ENCODE peak calls at places on chromosomes 6 and 20, in six cellular contexts. L is OCI-LY7, H is testis, K is fibroblast of pulmonary artery, N is SJSA1, U is Peyer's patch. Z is an unnamed sample.

GRCh38 chr6:134046054-134046453 is 6.4 kb downstream of the SLC2A12 start:
- DNase-seq in L (no peak), H (no peak), K (no peak), N (no peak), U (no peak), Z (no peak)

GRCh38 chr20:52847029-52847660 is 125.0 kb upstream of the TSHZ2 start:
- DNase-seq in L (no peak), H (no peak), K (peak), N (peak), U (no peak), Z (no peak)

GRCh38 chr6:29948277-29948676 is 5.9 kb downstream of the HLA-A start:
- DNase-seq in L (no peak), H (no peak), K (no peak), N (no peak), U (no peak), Z (no peak)

GRCh38 chr20:7938058-7938457 is 2.2 kb downstream of the HAO1 start:
- DNase-seq in L (no peak), H (no peak), K (no peak), N (no peak), U (no peak), Z (no peak)

GRCh38 chr20:8990770-8991169 is 78.1 kb upstream of the PLCB4 start:
- DNase-seq in L (no peak), H (no peak), K (no peak), N (no peak), U (no peak), Z (no peak)

GRCh38 chr20:34023937-34024732 is 30.4 kb downstream of the RALY start:
- DNase-seq in L (no peak), H (no peak), K (no peak), N (no peak), U (no peak), Z (no peak)

GRCh38 chr20:49420811-49421295 is 61.6 kb downstream of the KCNB1 start:
- DNase-seq in L (no peak), H (peak), K (peak), N (no peak), U (no peak), Z (no peak)

GRCh38 chr6:97068211-97068610 is 143.7 kb downstream of the KLHL32 start:
- DNase-seq in L (peak), H (no peak), K (peak), N (no peak), U (no peak), Z (peak)

GRCh38 chr6:17102258-17102870 is 514 bp downstream of the STMND1 start:
- DNase-seq in L (no peak), H (no peak), K (no peak), N (no peak), U (no peak), Z (no peak)
- H3K4me3 ChIP-seq in L (no peak), H (peak), K (peak), N (peak), U (peak), Z (peak)

DNA sequence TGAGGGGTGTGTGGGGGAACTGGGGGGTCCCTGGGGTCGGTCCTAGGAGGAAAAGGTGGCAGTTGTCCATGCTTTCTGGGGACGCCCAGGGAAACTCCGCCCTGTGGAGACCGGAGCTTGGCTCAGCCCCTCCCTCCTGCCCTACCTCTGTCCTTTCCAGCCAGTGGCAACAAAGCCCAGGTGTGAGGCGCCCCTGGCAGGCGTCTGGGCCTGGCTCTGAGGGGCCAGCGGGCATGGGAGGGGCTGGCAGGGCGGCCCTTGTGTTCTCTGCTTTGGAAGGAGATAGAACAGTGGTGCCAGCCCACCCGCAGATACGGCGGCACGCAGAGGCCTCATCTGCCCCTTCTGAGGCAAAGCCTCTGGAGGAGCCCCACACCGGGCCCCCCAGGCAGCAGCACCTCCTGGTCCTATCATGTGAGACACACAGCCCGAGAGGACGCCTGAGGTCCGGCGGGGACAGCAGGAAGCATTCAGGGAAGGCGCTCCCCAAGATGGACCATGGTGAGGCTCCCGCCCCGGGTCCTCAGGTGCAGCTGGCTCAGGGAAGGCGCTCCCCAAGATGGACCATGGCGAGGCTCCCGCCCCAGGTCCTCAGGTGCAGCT is 47.9 kb downstream of the YTHDF1 start:
- DNase-seq in L (no peak), H (no peak), K (no peak), N (no peak), U (no peak), Z (no peak)
- H3K4me3 ChIP-seq in L (no peak), H (no peak), K (no peak), N (no peak), U (no peak), Z (no peak)

GRCh38 chr6:27066381-27066780 is 181.1 kb upstream of the PRSS16 start:
- DNase-seq in L (no peak), H (no peak), K (no peak), N (no peak), U (no peak), Z (no peak)

GRCh38 chr6:27061235-27061993 is 186.1 kb upstream of the PRSS16 start:
- DNase-seq in L (no peak), H (no peak), K (no peak), N (no peak), U (no peak), Z (no peak)

GRCh38 chr6:27065183-27065582 is 182.3 kb upstream of the PRSS16 start:
- DNase-seq in L (no peak), H (no peak), K (no peak), N (no peak), U (no peak), Z (no peak)

GRCh38 chr6:27062755-27063154 is 184.7 kb upstream of the PRSS16 start:
- DNase-seq in L (no peak), H (no peak), K (no peak), N (no peak), U (no peak), Z (no peak)

GRCh38 chr6:27066802-27067201 is 180.7 kb upstream of the PRSS16 start:
- DNase-seq in L (no peak), H (peak), K (no peak), N (no peak), U (no peak), Z (no peak)
- H3K4me3 ChIP-seq in L (no peak), H (no peak), K (no peak), N (no peak), U (no peak), Z (no peak)

GRCh38 chr6:142783499-142783898 is 161.5 kb downstream of the HIVEP2 start:
- DNase-seq in L (no peak), H (no peak), K (no peak), N (no peak), U (no peak), Z (peak)
- H3K4me3 ChIP-seq in L (no peak), H (no peak), K (no peak), N (no peak), U (no peak), Z (no peak)

DNA sequence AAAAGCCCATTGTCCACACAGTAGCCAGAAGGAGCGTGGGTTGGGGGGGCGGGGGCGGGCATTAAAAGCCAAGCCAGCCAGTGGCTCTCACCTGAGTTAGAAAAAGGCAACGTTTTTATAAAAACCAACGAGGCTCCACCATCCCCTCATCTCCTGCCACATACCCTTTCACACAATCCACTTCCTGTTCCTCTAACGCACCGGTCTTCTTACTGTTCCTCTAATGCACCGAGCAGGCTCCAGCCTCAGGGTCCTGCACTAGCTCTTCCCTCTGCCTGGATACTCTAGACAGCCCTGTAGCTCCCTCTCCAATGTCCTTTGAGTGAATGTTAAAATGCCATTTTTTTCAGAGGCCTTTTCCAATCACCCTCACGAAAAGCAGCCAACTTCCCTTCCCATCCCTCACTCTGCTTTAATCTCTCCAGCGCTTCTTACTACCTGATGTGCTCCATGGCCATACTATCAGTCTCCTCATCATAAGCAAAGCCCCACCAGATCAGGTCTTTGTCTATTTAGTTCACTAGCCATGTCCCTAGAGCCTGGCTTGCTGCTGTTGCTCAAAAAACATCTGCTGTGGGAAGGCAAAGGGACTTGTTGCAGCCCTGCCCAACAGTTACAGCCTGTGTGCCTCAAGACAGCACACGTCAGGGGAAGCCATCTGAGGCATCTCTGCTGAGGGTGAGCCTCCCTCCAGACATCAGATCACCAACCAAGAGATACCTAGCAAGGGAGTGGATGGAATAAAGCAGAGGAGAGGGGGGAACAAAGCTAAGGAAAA is 4.0 kb downstream of the FKBP1A start:
- DNase-seq in L (no peak), H (no peak), K (no peak), N (no peak), U (peak), Z (no peak)
- H3K4me3 ChIP-seq in L (peak), H (no peak), K (peak), N (no peak), U (no peak), Z (peak)

GRCh38 chr20:46928580-46929132 is 34.0 kb downstream of the EYA2 start:
- DNase-seq in L (no peak), H (peak), K (peak), N (no peak), U (no peak), Z (no peak)
- H3K4me3 ChIP-seq in L (no peak), H (no peak), K (no peak), N (no peak), U (no peak), Z (peak)

GRCh38 chr6:142903806-142904205 is 41.2 kb downstream of the HIVEP2 start:
- DNase-seq in L (no peak), H (no peak), K (peak), N (no peak), U (no peak), Z (peak)

GRCh38 chr6:142900467-142900961 is 44.5 kb downstream of the HIVEP2 start:
- DNase-seq in L (no peak), H (peak), K (peak), N (no peak), U (no peak), Z (no peak)

GRCh38 chr6:142899101-142899760 is 45.7 kb downstream of the HIVEP2 start:
- DNase-seq in L (no peak), H (no peak), K (no peak), N (no peak), U (no peak), Z (peak)

GRCh38 chr6:142901616-142902015 is 43.4 kb downstream of the HIVEP2 start:
- DNase-seq in L (no peak), H (no peak), K (no peak), N (no peak), U (no peak), Z (no peak)

GRCh38 chr6:142902636-142903053 is 42.3 kb downstream of the HIVEP2 start:
- DNase-seq in L (no peak), H (peak), K (peak), N (peak), U (peak), Z (peak)
- H3K4me3 ChIP-seq in L (no peak), H (no peak), K (peak), N (no peak), U (no peak), Z (peak)

GRCh38 chr6:12679291-12679690 is 37.3 kb upstream of the PHACTR1 start:
- DNase-seq in L (no peak), H (no peak), K (no peak), N (no peak), U (no peak), Z (no peak)
- H3K4me3 ChIP-seq in L (no peak), H (no peak), K (no peak), N (no peak), U (no peak), Z (no peak)

GRCh38 chr6:139367810-139368321 is 6.6 kb downstream of the CITED2 start:
- DNase-seq in L (no peak), H (no peak), K (peak), N (no peak), U (no peak), Z (no peak)
- H3K4me3 ChIP-seq in L (no peak), H (no peak), K (no peak), N (no peak), U (no peak), Z (no peak)

Z was measured in adipocyte.